ENCODE peak calls at places on chromosomes 6 and 20, in four cellular contexts. I, X, H and S are unnamed samples. For H3K4me1, the result is how much of the 10 kb centered on the place peaks cover.

GRCh38 chr20:11745160-11745559 is 172.5 kb upstream of the BTBD3 start:
- DNase-seq in I (no peak), X (no peak), H (no peak), S (no peak)

GRCh38 chr6:158730175-158730907 is 80.5 kb downstream of the SYTL3 start:
- DNase-seq in I (peak), X (no peak), H (peak), S (no peak)

GRCh38 chr6:152121910-152122309 is 314.4 kb downstream of the ESR1 start:
- DNase-seq in I (no peak), X (no peak), H (no peak), S (no peak)

GRCh38 chr20:60228255-60228654 is 270.0 kb downstream of the CDH26 start:
- DNase-seq in I (no peak), X (no peak), H (no peak), S (no peak)

GRCh38 chr6:111471958-111472357 is 11.1 kb downstream of the REV3L start:
- DNase-seq in I (no peak), X (no peak), H (no peak), S (no peak)

GRCh38 chr6:68778356-68779020 is 143.4 kb downstream of the ADGRB3 start:
- DNase-seq in I (no peak), X (peak), H (peak), S (peak)

GRCh38 chr6:131867744-131868143 is 59.9 kb downstream of the ENPP1 start:
- DNase-seq in I (no peak), X (no peak), H (no peak), S (no peak)

GRCh38 chr6:28224131-28225055 is 682 bp upstream of the ZSCAN9 start:
- DNase-seq in I (no peak), X (no peak), H (no peak), S (no peak)

GRCh38 chr6:125853740-125854139 is 63.0 kb downstream of the NCOA7 start:
- DNase-seq in I (no peak), X (no peak), H (no peak), S (no peak)

GRCh38 chr6:140319209-140319608 is 944.8 kb upstream of the CITED2 start:
- DNase-seq in I (no peak), X (no peak), H (peak), S (peak)

GRCh38 chr6:21753571-21754108 is 160.1 kb downstream of the SOX4 start:
- DNase-seq in I (no peak), X (no peak), H (peak), S (no peak)

GRCh38 chr6:147651249-147652063 is 143.0 kb downstream of the SAMD5 start:
- DNase-seq in I (no peak), X (no peak), H (peak), S (no peak)

GRCh38 chr6:118860880-118861279 is 33.1 kb upstream of the ASF1A start:
- DNase-seq in I (no peak), X (no peak), H (no peak), S (no peak)

GRCh38 chr6:57297505-57297904 is 19.9 kb upstream of the PRIM2 start:
- DNase-seq in I (no peak), X (no peak), H (no peak), S (no peak)

GRCh38 chr6:70150521-70150920 is 152.4 kb downstream of the COL9A1 start:
- DNase-seq in I (no peak), X (no peak), H (no peak), S (no peak)

GRCh38 chr20:52923123-52923543 is 49.0 kb upstream of the TSHZ2 start:
- DNase-seq in I (no peak), X (no peak), H (no peak), S (peak)

GRCh38 chr6:167275001-167275400 is 16.1 kb upstream of the UNC93A start:
- DNase-seq in I (no peak), X (no peak), H (no peak), S (no peak)

GRCh38 chr6:11971154-11971553 is 41.0 kb upstream of the HIVEP1 start:
- DNase-seq in I (no peak), X (no peak), H (no peak), S (no peak)

GRCh38 chr20:60262967-60263603 is 304.9 kb downstream of the CDH26 start:
- DNase-seq in I (no peak), X (peak), H (peak), S (peak)

GRCh38 chr6:22145823-22146379 is 150.9 kb downstream of the PRL start:
- DNase-seq in I (no peak), X (no peak), H (peak), S (no peak)

GRCh38 chr20:58623579-58624473 is 27.3 kb upstream of the STX16 start:
- DNase-seq in I (peak), X (no peak), H (peak), S (no peak)

GRCh38 chr20:24131684-24132083 is 143.1 kb upstream of the GGTLC1 start:
- DNase-seq in I (no peak), X (no peak), H (no peak), S (no peak)

GRCh38 chr6:155882527-155883333 is 427.1 kb upstream of the NOX3 start:
- DNase-seq in I (no peak), X (peak), H (no peak), S (no peak)

GRCh38 chr20:56244259-56244658 is 4.3 kb upstream of the MC3R start:
- DNase-seq in I (no peak), X (no peak), H (no peak), S (no peak)

GRCh38 chr20:9241721-9242427 is 173.0 kb downstream of the PLCB4 start:
- DNase-seq in I (no peak), X (no peak), H (no peak), S (no peak)

GRCh38 chr6:155248021-155249001 is 15.5 kb upstream of the CLDN20 start:
- DNase-seq in I (peak), X (peak), H (peak), S (no peak)

GRCh38 chr6:20538131-20538662 is 3.9 kb downstream of the CDKAL1 start:
- DNase-seq in I (no peak), X (no peak), H (no peak), S (no peak)

GRCh38 chr6:21229061-21229460 is 364.5 kb upstream of the SOX4 start:
- DNase-seq in I (no peak), X (no peak), H (no peak), S (no peak)

GRCh38 chr6:154499854-154500589 is 10.5 kb downstream of the CNKSR3 start:
- DNase-seq in I (no peak), X (no peak), H (no peak), S (no peak)

GRCh38 chr6:40286027-40286426 is 301.1 kb downstream of the LRFN2 start:
- DNase-seq in I (no peak), X (no peak), H (no peak), S (no peak)

GRCh38 chr20:48776306-48776705 is 51.5 kb downstream of the PREX1 start:
- DNase-seq in I (no peak), X (no peak), H (no peak), S (no peak)

GRCh38 chr6:147055821-147056392 is 148.3 kb upstream of the STXBP5 start:
- DNase-seq in I (no peak), X (no peak), H (no peak), S (no peak)

GRCh38 chr6:14135865-14136539 is 18.4 kb downstream of the CD83 start:
- DNase-seq in I (no peak), X (no peak), H (no peak), S (no peak)

GRCh38 chr6:30799210-30799609 is 54.9 kb upstream of the IER3 start:
- DNase-seq in I (no peak), X (no peak), H (no peak), S (no peak)

GRCh38 chr6:163883946-163884345 is 469.4 kb downstream of the QKI start:
- DNase-seq in I (no peak), X (no peak), H (no peak), S (no peak)

GRCh38 chr20:21719592-21720214 is 14.2 kb downstream of the PAX1 start:
- DNase-seq in I (peak), X (peak), H (peak), S (peak)

GRCh38 chr20:50547956-50548355 is 37.8 kb downstream of the PTPN1 start:
- DNase-seq in I (no peak), X (no peak), H (no peak), S (no peak)

GRCh38 chr20:50548396-50548795 is 38.2 kb downstream of the PTPN1 start:
- DNase-seq in I (no peak), X (no peak), H (no peak), S (no peak)

GRCh38 chr20:50545123-50545522 is 34.9 kb downstream of the PTPN1 start:
- DNase-seq in I (no peak), X (no peak), H (no peak), S (no peak)

GRCh38 chr20:50543326-50543725 is 33.1 kb downstream of the PTPN1 start:
- DNase-seq in I (no peak), X (peak), H (no peak), S (no peak)

GRCh38 chr20:50546729-50547314 is 36.6 kb downstream of the PTPN1 start:
- DNase-seq in I (no peak), X (peak), H (no peak), S (no peak)
- H3K4me1 ChIP-seq in I (half or more), X (under half), H (under half), S (under half)

GRCh38 chr6:166156942-166157341 is 10.7 kb downstream of the TBXT start:
- DNase-seq in I (peak), X (no peak), H (peak), S (no peak)

GRCh38 chr6:166152660-166153059 is 15.0 kb downstream of the TBXT start:
- DNase-seq in I (no peak), X (no peak), H (no peak), S (no peak)

GRCh38 chr6:166162599-166163342 is 4.9 kb downstream of the TBXT start:
- DNase-seq in I (no peak), X (no peak), H (no peak), S (no peak)

GRCh38 chr6:166157930-166158617 is 9.6 kb downstream of the TBXT start:
- DNase-seq in I (no peak), X (peak), H (no peak), S (no peak)
- H3K4me2 ChIP-seq in I (no peak), X (peak), H (no peak), S (no peak)

GRCh38 chr6:106730672-106731071 is 101.3 kb downstream of the QRSL1 start:
- DNase-seq in I (no peak), X (no peak), H (no peak), S (no peak)
- H3K4me1 ChIP-seq in I (under half), X (half or more), H (half or more), S (under half)

GRCh38 chr6:149337330-149337729 is 19.8 kb downstream of the TAB2 start:
- DNase-seq in I (no peak), X (no peak), H (no peak), S (no peak)

GRCh38 chr6:149347067-149347466 is 29.6 kb downstream of the TAB2 start:
- DNase-seq in I (no peak), X (no peak), H (no peak), S (no peak)

GRCh38 chr6:149340200-149340599 is 22.7 kb downstream of the TAB2 start:
- DNase-seq in I (no peak), X (no peak), H (no peak), S (no peak)

GRCh38 chr6:149346075-149346474 is 28.6 kb downstream of the TAB2 start:
- DNase-seq in I (no peak), X (no peak), H (no peak), S (no peak)

GRCh38 chr6:149342525-149342924 is 25.0 kb downstream of the TAB2 start:
- DNase-seq in I (no peak), X (no peak), H (no peak), S (no peak)
- H3K4me2 ChIP-seq in I (no peak), X (peak), H (no peak), S (no peak)

GRCh38 chr6:52375780-52376556 is 14.0 kb downstream of the PAQR8 start:
- DNase-seq in I (no peak), X (no peak), H (no peak), S (no peak)

GRCh38 chr6:52377538-52378221 is 15.7 kb downstream of the PAQR8 start:
- DNase-seq in I (no peak), X (no peak), H (no peak), S (no peak)

GRCh38 chr6:52374247-52374646 is 12.3 kb downstream of the PAQR8 start:
- DNase-seq in I (no peak), X (no peak), H (no peak), S (no peak)

GRCh38 chr6:52373294-52373693 is 11.3 kb downstream of the PAQR8 start:
- DNase-seq in I (no peak), X (no peak), H (no peak), S (no peak)

DNA sequence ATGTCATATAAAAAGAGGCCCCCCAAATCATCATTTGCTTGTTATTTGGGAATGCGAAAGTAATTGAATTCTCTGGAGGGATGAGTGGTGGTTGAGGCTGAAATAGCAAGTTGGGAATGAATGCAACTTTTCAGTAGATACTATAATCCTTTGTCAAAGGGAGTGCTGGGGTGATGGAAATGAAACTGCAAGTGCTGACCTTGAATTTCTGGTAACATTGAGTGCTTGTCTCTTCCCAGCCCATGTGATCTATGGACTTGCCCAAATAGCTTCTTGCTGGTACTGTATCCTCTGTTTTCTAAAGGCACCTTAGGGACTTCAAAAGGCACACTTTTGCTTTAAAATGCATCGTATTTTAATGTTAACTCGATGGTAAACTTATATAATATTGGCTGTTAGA is 14.8 kb downstream of the PAQR8 start:
- DNase-seq in I (no peak), X (no peak), H (no peak), S (peak)
- H3K4me1 ChIP-seq in I (under half), X (under half), H (under half), S (under half)

DNA sequence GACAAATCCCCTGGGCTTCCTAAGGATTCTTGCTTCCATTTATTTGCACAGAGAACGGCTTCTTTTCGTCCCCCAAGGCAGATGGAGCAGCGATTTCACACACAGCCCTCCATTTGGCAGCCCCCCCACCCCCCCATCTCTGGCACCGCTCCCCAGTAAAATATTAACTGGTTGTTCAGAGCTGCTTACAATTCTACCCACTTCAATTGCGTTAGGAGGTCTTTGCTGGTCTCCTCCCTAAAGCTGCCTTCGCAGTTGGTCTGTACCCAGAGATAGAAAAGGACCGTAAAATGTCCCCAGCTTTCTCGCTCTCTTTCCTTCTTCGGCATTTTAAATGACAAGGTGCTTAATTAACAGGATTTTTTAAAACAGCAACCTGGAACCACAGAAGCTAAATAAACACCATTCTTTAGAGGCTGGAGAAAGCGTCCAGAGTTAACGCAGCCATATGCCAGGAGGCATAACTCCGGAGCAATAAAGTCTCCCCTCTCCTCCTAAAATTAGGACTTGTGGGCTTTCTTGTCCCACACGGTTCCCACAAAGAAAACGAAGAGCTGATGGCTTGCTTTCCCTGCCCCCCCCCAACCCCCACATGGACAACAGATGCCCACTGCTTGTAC is 1.7 kb upstream of the ZMYND8 start:
- DNase-seq in I (no peak), X (peak), H (no peak), S (no peak)
- H3K4me2 ChIP-seq in I (peak), X (peak), H (peak), S (peak)

DNA sequence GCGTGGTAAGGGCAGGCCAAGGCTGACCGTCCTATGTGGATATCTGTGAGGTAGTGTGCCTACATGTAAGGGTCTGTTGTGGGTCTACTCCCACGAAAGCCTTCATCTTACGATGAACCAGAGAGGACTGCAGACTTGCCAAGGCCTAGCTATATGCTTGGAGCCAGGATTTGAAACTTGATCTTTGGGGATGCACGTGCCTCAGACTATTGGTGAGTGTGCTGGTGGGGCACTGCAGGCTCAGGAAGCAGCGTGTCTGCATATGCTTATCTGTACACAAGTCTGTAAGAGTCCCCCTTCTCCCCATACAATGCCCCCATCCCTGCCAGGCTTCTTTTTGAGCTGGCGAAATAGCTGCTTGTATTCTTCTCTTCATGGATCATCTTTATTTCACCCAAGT is 17.9 kb downstream of the PLCG1 start:
- DNase-seq in I (no peak), X (no peak), H (no peak), S (no peak)
- H3K4me1 ChIP-seq in I (under half), X (half or more), H (under half), S (under half)

DNA sequence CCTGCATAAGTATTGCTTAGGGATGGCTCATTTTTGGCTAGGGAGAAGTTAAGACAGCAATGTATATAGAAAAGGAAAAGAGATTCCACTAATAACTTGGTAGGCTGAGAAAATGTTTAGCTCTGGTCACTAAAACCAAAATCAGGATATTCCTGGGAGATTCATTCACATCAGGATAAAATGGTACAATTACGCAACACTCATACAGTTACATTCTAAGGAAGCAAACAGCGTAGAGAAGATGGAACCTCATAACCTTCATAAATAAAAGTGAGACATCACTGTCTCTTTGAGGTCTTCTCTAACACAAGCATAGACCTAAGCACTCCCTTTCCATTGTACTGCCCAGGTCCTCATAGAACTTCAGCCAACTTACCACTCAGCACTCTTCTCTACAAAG is 295.7 kb upstream of the RUNX2 start:
- DNase-seq in I (no peak), X (no peak), H (no peak), S (no peak)
- H3K4me2 ChIP-seq in I (no peak), X (no peak), H (no peak), S (no peak)